ENCODE peak calls at places on chromosome 16, in five cellular contexts. One of them, this sample, is unnamed.

GRCh38 chr16:86307518-86307903 is 202.8 kb upstream of the FOXF1 start:
- DNase-seq in EH: peak; percentile 72
- DNase-seq in naive thymus-derived CD8-positive, alpha-beta T cell: no peak
- DNase-seq in ACHN: no peak
- DNase-seq in DMS 273 treated with DMSO at 0.1 percent for 48 hours: no peak
- DNase-seq in this sample: no peak

GRCh38 chr16:30395992-30396560 is 856 bp downstream of the ZNF48 start:
- DNase-seq in EH: no peak
- DNase-seq in naive thymus-derived CD8-positive, alpha-beta T cell: no peak
- DNase-seq in ACHN: no peak
- DNase-seq in DMS 273 treated with DMSO at 0.1 percent for 48 hours: no peak
- DNase-seq in this sample: no peak

GRCh38 chr16:86562356-86562755 is 4.3 kb upstream of the FOXC2 start:
- DNase-seq in EH: no peak
- DNase-seq in naive thymus-derived CD8-positive, alpha-beta T cell: no peak
- DNase-seq in ACHN: no peak
- DNase-seq in DMS 273 treated with DMSO at 0.1 percent for 48 hours: no peak
- DNase-seq in this sample: no peak

GRCh38 chr16:88529596-88529995 is 40.6 kb upstream of the ZC3H18 start:
- DNase-seq in EH: no peak
- DNase-seq in naive thymus-derived CD8-positive, alpha-beta T cell: no peak
- DNase-seq in ACHN: no peak
- DNase-seq in DMS 273 treated with DMSO at 0.1 percent for 48 hours: no peak
- DNase-seq in this sample: no peak

GRCh38 chr16:29811170-29811895 is 660 bp upstream of the PRRT2 start:
- DNase-seq in EH: peak; percentile 99
- DNase-seq in naive thymus-derived CD8-positive, alpha-beta T cell: peak; percentile 68
- DNase-seq in ACHN: peak; percentile 99
- DNase-seq in DMS 273 treated with DMSO at 0.1 percent for 48 hours: peak; percentile 91
- DNase-seq in this sample: peak; percentile 87

GRCh38 chr16:51487880-51488279 is 336.8 kb upstream of the SALL1 start:
- DNase-seq in EH: no peak
- DNase-seq in naive thymus-derived CD8-positive, alpha-beta T cell: no peak
- DNase-seq in ACHN: no peak
- DNase-seq in DMS 273 treated with DMSO at 0.1 percent for 48 hours: no peak
- DNase-seq in this sample: no peak

GRCh38 chr16:3158014-3158497 is 23.2 kb downstream of the ZNF213 start:
- DNase-seq in EH: peak; percentile 41
- DNase-seq in naive thymus-derived CD8-positive, alpha-beta T cell: no peak
- DNase-seq in ACHN: peak; percentile 46
- DNase-seq in DMS 273 treated with DMSO at 0.1 percent for 48 hours: no peak
- DNase-seq in this sample: no peak

GRCh38 chr16:47488051-47488450 is 26.9 kb downstream of the PHKB start:
- DNase-seq in EH: no peak
- DNase-seq in naive thymus-derived CD8-positive, alpha-beta T cell: no peak
- DNase-seq in ACHN: no peak
- DNase-seq in DMS 273 treated with DMSO at 0.1 percent for 48 hours: no peak
- DNase-seq in this sample: no peak

GRCh38 chr16:2598133-2598641 is 60.4 kb downstream of the PDPK1 start:
- DNase-seq in EH: no peak
- DNase-seq in naive thymus-derived CD8-positive, alpha-beta T cell: no peak
- DNase-seq in ACHN: no peak
- DNase-seq in DMS 273 treated with DMSO at 0.1 percent for 48 hours: no peak
- DNase-seq in this sample: no peak

GRCh38 chr16:88634141-88634993 is 4.0 kb upstream of the IL17C start:
- DNase-seq in EH: peak; percentile 66
- DNase-seq in naive thymus-derived CD8-positive, alpha-beta T cell: peak; percentile 44
- DNase-seq in ACHN: peak; percentile 74
- DNase-seq in DMS 273 treated with DMSO at 0.1 percent for 48 hours: no peak
- DNase-seq in this sample: no peak

GRCh38 chr16:68093816-68094613 is 8.8 kb downstream of the NFATC3 start:
- DNase-seq in EH: peak; percentile 65
- DNase-seq in naive thymus-derived CD8-positive, alpha-beta T cell: no peak
- DNase-seq in ACHN: peak; percentile 58
- DNase-seq in DMS 273 treated with DMSO at 0.1 percent for 48 hours: no peak
- DNase-seq in this sample: no peak

GRCh38 chr16:19698480-19699465 is 19.3 kb downstream of the KNOP1 start:
- DNase-seq in EH: no peak
- DNase-seq in naive thymus-derived CD8-positive, alpha-beta T cell: no peak
- DNase-seq in ACHN: peak; percentile 66
- DNase-seq in DMS 273 treated with DMSO at 0.1 percent for 48 hours: no peak
- DNase-seq in this sample: no peak

GRCh38 chr16:54525104-54525503 is 238.5 kb upstream of the IRX3 start:
- DNase-seq in EH: no peak
- DNase-seq in naive thymus-derived CD8-positive, alpha-beta T cell: no peak
- DNase-seq in ACHN: no peak
- DNase-seq in DMS 273 treated with DMSO at 0.1 percent for 48 hours: no peak
- DNase-seq in this sample: no peak

GRCh38 chr16:49889725-49890397 is 33.9 kb upstream of the ZNF423 start:
- DNase-seq in EH: peak; percentile 1
- DNase-seq in naive thymus-derived CD8-positive, alpha-beta T cell: no peak
- DNase-seq in ACHN: no peak
- DNase-seq in DMS 273 treated with DMSO at 0.1 percent for 48 hours: no peak
- DNase-seq in this sample: no peak

GRCh38 chr16:88405325-88406060 is 22.7 kb downstream of the ZNF469 start:
- DNase-seq in EH: peak; percentile 44
- DNase-seq in naive thymus-derived CD8-positive, alpha-beta T cell: no peak
- DNase-seq in ACHN: no peak
- DNase-seq in DMS 273 treated with DMSO at 0.1 percent for 48 hours: no peak
- DNase-seq in this sample: no peak

GRCh38 chr16:48608452-48608851 is 1.5 kb downstream of the N4BP1 start:
- DNase-seq in EH: peak; percentile 42
- DNase-seq in naive thymus-derived CD8-positive, alpha-beta T cell: no peak
- DNase-seq in ACHN: no peak
- DNase-seq in DMS 273 treated with DMSO at 0.1 percent for 48 hours: no peak
- DNase-seq in this sample: no peak

GRCh38 chr16:55542459-55543082 is 23.9 kb upstream of the CAPNS2 start:
- DNase-seq in EH: peak; percentile 80
- DNase-seq in naive thymus-derived CD8-positive, alpha-beta T cell: no peak
- DNase-seq in ACHN: peak; percentile 23
- DNase-seq in DMS 273 treated with DMSO at 0.1 percent for 48 hours: no peak
- DNase-seq in this sample: no peak

GRCh38 chr16:27460663-27461482 is 58.9 kb downstream of the IL21R start:
- DNase-seq in EH: no peak
- DNase-seq in naive thymus-derived CD8-positive, alpha-beta T cell: no peak
- DNase-seq in ACHN: no peak
- DNase-seq in DMS 273 treated with DMSO at 0.1 percent for 48 hours: no peak
- DNase-seq in this sample: no peak

GRCh38 chr16:85924675-85925074 is 25.7 kb downstream of the IRF8 start:
- DNase-seq in EH: peak; percentile 35
- DNase-seq in naive thymus-derived CD8-positive, alpha-beta T cell: no peak
- DNase-seq in ACHN: no peak
- DNase-seq in DMS 273 treated with DMSO at 0.1 percent for 48 hours: no peak
- DNase-seq in this sample: no peak

GRCh38 chr16:50591800-50592771 is 43.9 kb downstream of the NKD1 start:
- DNase-seq in EH: no peak
- DNase-seq in naive thymus-derived CD8-positive, alpha-beta T cell: no peak
- DNase-seq in ACHN: no peak
- DNase-seq in DMS 273 treated with DMSO at 0.1 percent for 48 hours: no peak
- DNase-seq in this sample: no peak

GRCh38 chr16:674968-675883 is at the start of gene RHBDL1:
- DNase-seq in EH: peak; percentile 53
- DNase-seq in naive thymus-derived CD8-positive, alpha-beta T cell: no peak
- DNase-seq in ACHN: peak; percentile 58
- DNase-seq in DMS 273 treated with DMSO at 0.1 percent for 48 hours: peak; percentile 33
- DNase-seq in this sample: no peak

GRCh38 chr16:78289844-78290277 is 190.4 kb downstream of the WWOX start:
- DNase-seq in EH: no peak
- DNase-seq in naive thymus-derived CD8-positive, alpha-beta T cell: no peak
- DNase-seq in ACHN: no peak
- DNase-seq in DMS 273 treated with DMSO at 0.1 percent for 48 hours: no peak
- DNase-seq in this sample: no peak

GRCh38 chr16:88301431-88301830 is 81.3 kb upstream of the ZNF469 start:
- DNase-seq in EH: no peak
- DNase-seq in naive thymus-derived CD8-positive, alpha-beta T cell: no peak
- DNase-seq in ACHN: no peak
- DNase-seq in DMS 273 treated with DMSO at 0.1 percent for 48 hours: no peak
- DNase-seq in this sample: no peak

GRCh38 chr16:65572156-65572555 is 450.3 kb upstream of the CDH11 start:
- DNase-seq in EH: peak; percentile 96
- DNase-seq in naive thymus-derived CD8-positive, alpha-beta T cell: no peak
- DNase-seq in ACHN: no peak
- DNase-seq in DMS 273 treated with DMSO at 0.1 percent for 48 hours: no peak
- DNase-seq in this sample: no peak

GRCh38 chr16:71426069-71426879 is 15.6 kb downstream of the TLE7 start:
- DNase-seq in EH: peak; percentile 72
- DNase-seq in naive thymus-derived CD8-positive, alpha-beta T cell: no peak
- DNase-seq in ACHN: no peak
- DNase-seq in DMS 273 treated with DMSO at 0.1 percent for 48 hours: peak; percentile 95
- DNase-seq in this sample: peak; percentile 19

GRCh38 chr16:81700071-81700779 is 78.9 kb upstream of the PLCG2 start:
- DNase-seq in EH: peak; percentile 24
- DNase-seq in naive thymus-derived CD8-positive, alpha-beta T cell: no peak
- DNase-seq in ACHN: peak; percentile 54
- DNase-seq in DMS 273 treated with DMSO at 0.1 percent for 48 hours: no peak
- DNase-seq in this sample: no peak

GRCh38 chr16:64952177-64952576 is 169.7 kb downstream of the CDH11 start:
- DNase-seq in EH: peak; percentile 91
- DNase-seq in naive thymus-derived CD8-positive, alpha-beta T cell: no peak
- DNase-seq in ACHN: no peak
- DNase-seq in DMS 273 treated with DMSO at 0.1 percent for 48 hours: no peak
- DNase-seq in this sample: no peak

GRCh38 chr16:53159781-53160436 is 105.1 kb downstream of the CHD9 start:
- DNase-seq in EH: peak; percentile 64
- DNase-seq in naive thymus-derived CD8-positive, alpha-beta T cell: peak; percentile 19
- DNase-seq in ACHN: peak; percentile 72
- DNase-seq in DMS 273 treated with DMSO at 0.1 percent for 48 hours: no peak
- DNase-seq in this sample: peak; percentile 31

GRCh38 chr16:57938936-57939871 is 31.7 kb downstream of the CNGB1 start:
- DNase-seq in EH: peak; percentile 85
- DNase-seq in naive thymus-derived CD8-positive, alpha-beta T cell: no peak
- DNase-seq in ACHN: peak; percentile 89
- DNase-seq in DMS 273 treated with DMSO at 0.1 percent for 48 hours: no peak
- DNase-seq in this sample: no peak

GRCh38 chr16:84550096-84550495 is 45.6 kb upstream of the MEAK7 start:
- DNase-seq in EH: no peak
- DNase-seq in naive thymus-derived CD8-positive, alpha-beta T cell: no peak
- DNase-seq in ACHN: no peak
- DNase-seq in DMS 273 treated with DMSO at 0.1 percent for 48 hours: no peak
- DNase-seq in this sample: no peak

GRCh38 chr16:4053663-4054479 is 62.4 kb downstream of the ADCY9 start:
- DNase-seq in EH: peak; percentile 97
- DNase-seq in naive thymus-derived CD8-positive, alpha-beta T cell: no peak
- DNase-seq in ACHN: no peak
- DNase-seq in DMS 273 treated with DMSO at 0.1 percent for 48 hours: no peak
- DNase-seq in this sample: peak; percentile 12

GRCh38 chr16:57640612-57641011 is 12.2 kb downstream of the ADGRG1 start:
- DNase-seq in EH: no peak
- DNase-seq in naive thymus-derived CD8-positive, alpha-beta T cell: no peak
- DNase-seq in ACHN: no peak
- DNase-seq in DMS 273 treated with DMSO at 0.1 percent for 48 hours: no peak
- DNase-seq in this sample: no peak